ENCODE peak calls at places on chromosomes 11 and 22, in four cellular contexts. P, Z, U and X are unnamed samples.
A peak's percentile ranks its signal among the peaks of the same experiment; 100 is the strongest.

GRCh38 chr22:38758276-38758945 is 2.6 kb upstream of the SUN2 start:
- DNase-seq in U (no peak), P (no peak), Z (no peak), X (no peak)

GRCh38 chr11:120517390-120518315 is 6.1 kb downstream of the GRIK4 start:
- DNase-seq in Z (no peak), P (no peak), U (no peak), X (no peak)

GRCh38 chr22:21697866-21698265 is 32.1 kb downstream of the PPIL2 start:
- DNase-seq in U (no peak), P (no peak), Z (no peak), X (peak; percentile 63)

GRCh38 chr22:41939981-41940852 is 6.7 kb downstream of the CENPM start:
- DNase-seq in Z (no peak), U (peak; percentile 34), P (no peak), X (no peak)

GRCh38 chr11:1388763-1389102 is 1.0 kb upstream of the BRSK2 start:
- DNase-seq in Z (no peak), P (no peak), U (peak; percentile 67), X (no peak)

GRCh38 chr11:35418282-35418846 is 994 bp downstream of the SLC1A2 start:
- DNase-seq in U (peak; percentile 80), P (peak; percentile 32), Z (no peak), X (no peak)

GRCh38 chr11:44858796-44859527 is 91.7 kb downstream of the TP53I11 start:
- DNase-seq in Z (no peak), U (peak; percentile 84), P (no peak), X (no peak)

GRCh38 chr11:12777208-12777874 is 103.1 kb downstream of the TEAD1 start:
- DNase-seq in U (no peak), Z (peak; percentile 21), P (peak; percentile 27), X (peak; percentile 47)

GRCh38 chr22:39388261-39389011 is 11.1 kb upstream of the TAB1 start:
- DNase-seq in Z (peak; percentile 63), U (peak; percentile 99), P (peak; percentile 96), X (peak; percentile 87)

GRCh38 chr11:121351089-121351488 is 58.5 kb downstream of the SC5D start:
- DNase-seq in P (no peak), U (no peak), Z (no peak), X (no peak)

GRCh38 chr22:41831383-41831782 is 1.5 kb upstream of the SREBF2 start:
- DNase-seq in P (no peak), Z (no peak), U (no peak), X (peak; percentile 54)

GRCh38 chr11:128857341-128857740 is 9.8 kb downstream of the KCNJ1 start:
- DNase-seq in Z (no peak), U (no peak), P (no peak), X (no peak)

GRCh38 chr11:9095421-9095820 is 4.0 kb upstream of the SCUBE2 start:
- DNase-seq in Z (no peak), P (no peak), U (peak; percentile 35), X (no peak)

GRCh38 chr11:107606122-107606521 is 15.2 kb downstream of the ELMOD1 start:
- DNase-seq in P (peak; percentile 5), Z (peak; percentile 48), U (peak; percentile 59), X (no peak)

GRCh38 chr22:38423512-38424503 is 31.2 kb downstream of the KCNJ4 start:
- DNase-seq in U (no peak), Z (no peak), P (no peak), X (no peak)

GRCh38 chr11:94666792-94667721 is 99.9 kb downstream of the PIWIL4 start:
- DNase-seq in U (no peak), Z (no peak), P (no peak), X (no peak)

GRCh38 chr22:27980424-27981148 is 61.5 kb upstream of the PITPNB start:
- DNase-seq in Z (no peak), P (no peak), U (peak; percentile 79), X (no peak)

GRCh38 chr22:43078522-43078921 is 10.7 kb downstream of the TTLL1 start:
- DNase-seq in P (no peak), U (no peak), Z (no peak), X (no peak)

GRCh38 chr11:1598816-1599215 is 722 bp upstream of the KRTAP5-2 start:
- DNase-seq in Z (no peak), U (no peak), P (no peak), X (no peak)

DNA sequence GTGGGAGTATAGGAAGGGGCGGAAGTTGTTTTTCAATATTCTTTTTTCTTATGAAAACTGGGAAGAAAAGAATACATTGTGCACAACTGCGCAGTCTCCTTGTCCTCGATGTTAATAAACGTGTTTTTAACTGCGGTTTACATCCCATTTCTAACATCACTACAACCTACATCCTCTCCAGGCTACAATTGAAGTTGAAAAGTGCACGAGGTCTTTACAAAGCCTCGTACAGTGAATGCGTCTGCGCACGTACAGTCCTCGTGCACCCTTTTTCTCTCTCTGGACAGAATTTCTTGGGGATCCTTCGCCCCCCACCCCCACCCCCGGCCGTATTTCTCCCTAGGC is 102.4 kb downstream of the WT1 start:
- DNase-seq in U (no peak), Z (no peak), P (no peak), X (no peak)
- H3K4me3 ChIP-seq in U (peak overlapping the region; percentile 66), Z (peak overlapping the region; percentile 57), P (peak overlapping the region; percentile 22), X (peak overlapping the region; percentile 70)

DNA sequence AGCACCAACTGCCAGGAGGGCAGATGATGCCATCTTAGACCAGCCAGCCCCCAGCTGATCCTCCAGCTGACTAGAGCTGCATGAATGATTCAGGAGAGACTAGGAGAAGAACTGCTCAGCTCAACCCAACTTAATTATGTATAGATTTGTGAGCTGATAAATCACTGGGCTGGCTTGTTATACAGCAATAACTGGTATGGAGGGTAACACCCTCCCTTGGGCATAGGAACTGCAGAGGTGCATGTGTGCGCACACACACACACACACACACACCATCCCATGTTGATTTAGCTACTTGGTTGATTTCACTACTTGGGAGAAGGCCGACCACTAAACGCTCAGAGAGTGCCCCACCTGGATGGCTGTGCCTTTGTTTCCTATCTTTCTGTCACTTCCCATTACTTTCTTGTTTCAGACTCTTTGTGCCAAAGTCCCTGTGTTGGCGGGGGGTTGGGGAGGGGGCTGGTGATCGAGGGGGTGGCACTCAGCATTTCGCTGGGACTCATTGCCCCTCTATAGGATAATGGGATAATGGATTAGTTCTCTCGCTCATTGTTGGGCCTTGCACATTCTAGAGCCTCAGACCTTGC is 202.9 kb downstream of the ADAMTS15 start:
- DNase-seq in U (no peak), Z (no peak), P (no peak), X (no peak)
- TF ChIP-seq EZH2phosphoT487 in U (no peak), Z (no peak), P (no peak), X (no peak)

GRCh38 chr22:19385221-19385906 is 46.2 kb downstream of the HIRA start:
- DNase-seq in U (no peak), Z (no peak), P (peak; percentile 28), X (no peak)
- H3K4me3 ChIP-seq in U (no peak overlapping the region), Z (no peak overlapping the region), P (no peak overlapping the region), X (no peak overlapping the region)

DNA sequence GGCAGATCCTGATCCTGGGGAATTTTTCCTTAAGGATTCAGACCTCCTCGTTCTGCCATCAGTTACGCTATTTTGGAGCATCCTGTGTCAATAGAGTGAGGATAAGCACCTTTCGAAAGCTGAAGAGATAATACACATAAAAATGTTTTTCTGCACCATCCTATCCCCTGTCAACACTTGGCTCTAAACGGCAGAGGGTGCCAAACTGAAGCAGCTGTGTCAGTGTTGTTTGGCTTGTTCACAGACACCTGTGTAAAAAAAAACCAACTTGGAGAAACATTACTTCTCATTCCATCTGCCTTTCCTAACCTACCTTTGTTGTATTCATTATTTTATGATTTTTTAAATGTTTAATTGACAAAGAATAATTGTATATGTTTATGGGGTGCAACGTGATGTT is 417.0 kb upstream of the DDI1 start:
- DNase-seq in Z (peak; percentile 62), P (no peak), U (no peak), X (no peak)
- TF ChIP-seq EZH2phosphoT487 in Z (no peak), P (no peak), U (no peak), X (no peak)

DNA sequence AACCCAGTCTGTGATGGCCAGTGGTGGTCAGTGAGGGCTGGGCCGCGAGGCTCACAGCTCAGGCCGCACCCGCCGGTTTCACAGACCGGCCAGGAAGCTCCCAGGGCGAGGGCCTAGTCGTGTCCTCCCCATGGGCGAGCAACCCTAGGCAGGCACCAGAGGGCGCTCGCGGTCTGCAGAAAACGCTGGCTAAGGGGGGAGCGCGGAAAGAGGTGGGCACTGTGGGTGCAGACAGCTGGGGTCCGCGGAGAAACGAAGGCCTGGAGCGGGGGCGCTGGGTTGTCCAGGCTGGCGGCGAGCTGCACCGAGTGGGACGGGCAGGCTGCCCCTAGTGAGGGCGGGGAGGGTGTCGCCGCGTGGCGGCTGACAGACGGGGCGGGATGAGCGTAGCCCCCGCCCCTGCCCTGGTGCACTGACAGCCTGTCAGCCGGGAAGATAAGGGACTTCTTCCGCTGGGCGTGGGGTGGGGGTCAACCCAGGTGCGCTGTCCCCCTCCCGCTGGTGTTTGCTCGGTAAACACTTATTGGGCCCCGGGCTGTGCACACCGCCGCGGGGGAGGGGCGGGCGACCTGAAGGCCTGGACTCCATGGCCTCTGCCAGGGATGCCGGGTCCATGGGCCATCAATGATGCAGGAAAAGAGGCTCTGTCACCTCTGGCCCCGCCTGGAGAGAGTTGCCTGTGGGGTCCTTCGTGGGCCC is 7.5 kb downstream of the GP1BB start:
- DNase-seq in Z (peak; percentile 73), U (peak; percentile 87), P (peak; percentile 96), X (peak; percentile 87)
- H3K4me3 ChIP-seq in Z (peak overlapping the region; percentile 70), U (peak overlapping the region; percentile 59), P (peak overlapping the region; percentile 47), X (peak overlapping the region; percentile 71)